ENCODE peak calls at places on chromosomes 5 and 9, in nine cellular contexts. P, C, X, Y, F, T, E, G and N are unnamed samples.

GRCh38 chr5:175889910-175890684 is 18.7 kb downstream of the CPLX2 start:
- DNase-seq in P (no peak), C (no peak), X (no peak), Y (no peak), F (no peak), T (no peak), E (no peak), G (no peak), N (no peak)

GRCh38 chr9:131803758-131804411 is 64.0 kb upstream of the RAPGEF1 start:
- DNase-seq in P (no peak), C (no peak), X (no peak), Y (no peak), F (no peak), T (no peak), E (no peak), G (no peak), N (no peak)

GRCh38 chr5:107893642-107894041 is 222.9 kb upstream of the EFNA5 start:
- DNase-seq in P (peak), C (no peak), X (no peak), Y (no peak), F (no peak), T (peak), E (no peak), G (peak), N (no peak)

GRCh38 chr9:2655411-2655901 is 33.9 kb downstream of the VLDLR start:
- DNase-seq in P (peak), C (no peak), X (no peak), Y (no peak), F (peak), T (peak), E (no peak), G (peak), N (peak)

GRCh38 chr5:57299945-57300344 is 126.1 kb downstream of the GPBP1 start:
- DNase-seq in P (no peak), C (no peak), X (no peak), Y (no peak), F (no peak), T (no peak), E (no peak), G (no peak), N (no peak)

GRCh38 chr5:98482321-98483111 is 290.9 kb upstream of the RGMB start:
- DNase-seq in P (peak), C (no peak), X (no peak), Y (no peak), F (no peak), T (no peak), E (no peak), G (no peak), N (no peak)

GRCh38 chr9:72828281-72828731 is 124.5 kb downstream of the ALDH1A1 start:
- DNase-seq in P (peak), C (no peak), X (no peak), Y (no peak), F (no peak), T (no peak), E (no peak), G (peak), N (no peak)

GRCh38 chr5:20335978-20336377 is 348.0 kb upstream of the CDH18 start:
- DNase-seq in P (peak), C (no peak), X (no peak), Y (no peak), F (no peak), T (no peak), E (no peak), G (no peak), N (no peak)

GRCh38 chr9:20477940-20478620 is 144.2 kb downstream of the MLLT3 start:
- DNase-seq in P (peak), C (no peak), X (no peak), Y (no peak), F (no peak), T (no peak), E (no peak), G (no peak), N (no peak)

GRCh38 chr5:141513021-141513626 is 24.2 kb downstream of the PCDHGC5 start:
- DNase-seq in P (no peak), C (peak), X (no peak), Y (peak), F (no peak), T (peak), E (peak), G (no peak), N (no peak)

GRCh38 chr5:126268697-126269315 is 154.4 kb upstream of the GRAMD2B start:
- DNase-seq in P (no peak), C (no peak), X (no peak), Y (no peak), F (no peak), T (no peak), E (no peak), G (no peak), N (no peak)

GRCh38 chr9:69645488-69645887 is 26.7 kb downstream of the APBA1 start:
- DNase-seq in P (no peak), C (no peak), X (no peak), Y (no peak), F (no peak), T (no peak), E (no peak), G (no peak), N (no peak)

GRCh38 chr5:143796753-143797152 is 15.2 kb upstream of the HMHB1 start:
- DNase-seq in P (no peak), C (no peak), X (no peak), Y (no peak), F (no peak), T (no peak), E (no peak), G (no peak), N (no peak)

GRCh38 chr5:143788401-143788800 is 23.6 kb upstream of the HMHB1 start:
- DNase-seq in P (no peak), C (no peak), X (no peak), Y (no peak), F (no peak), T (no peak), E (no peak), G (no peak), N (no peak)

GRCh38 chr5:143796110-143796509 is 15.9 kb upstream of the HMHB1 start:
- DNase-seq in P (peak), C (no peak), X (no peak), Y (no peak), F (no peak), T (no peak), E (no peak), G (no peak), N (no peak)

DNA sequence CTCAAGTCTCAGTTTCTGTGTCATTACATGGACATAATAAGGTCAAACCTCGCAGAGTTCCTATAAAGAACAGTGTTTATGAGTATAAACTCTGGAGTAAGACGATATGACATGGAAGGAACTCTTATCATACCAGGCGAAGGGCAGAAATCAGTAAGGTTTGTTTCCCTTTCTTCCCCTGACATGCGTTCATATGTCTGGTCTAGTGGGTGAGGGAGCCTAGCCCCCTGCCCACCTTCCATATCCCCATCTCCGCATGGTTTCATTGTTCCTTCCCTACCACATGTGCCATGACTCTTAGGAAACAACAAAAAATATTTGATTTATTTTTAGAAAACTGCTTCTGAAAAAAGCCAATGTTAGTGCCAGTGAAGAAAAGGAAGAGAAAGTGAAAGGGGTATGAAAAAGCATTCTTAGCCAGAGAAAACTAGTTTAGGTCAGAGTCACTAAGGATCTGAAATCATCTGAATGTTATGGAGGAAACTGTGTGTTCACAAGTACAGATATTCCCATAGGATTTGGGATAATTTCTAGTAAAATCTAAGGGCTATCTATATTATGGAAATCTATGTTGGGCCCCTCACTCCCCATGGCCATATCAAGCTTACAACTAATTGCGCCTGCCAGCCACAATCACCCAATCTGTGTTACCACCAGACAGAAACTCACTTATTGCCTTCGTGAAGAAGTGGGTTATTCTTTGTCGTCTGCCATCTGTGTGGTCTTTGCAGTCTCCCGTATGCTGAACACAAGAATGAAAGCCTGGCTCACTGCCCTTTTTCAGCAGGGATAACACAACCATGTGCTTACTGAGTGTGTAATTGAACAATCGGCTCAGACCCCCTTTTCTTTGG is 19.9 kb upstream of the HMHB1 start:
- DNase-seq in P (peak), C (no peak), X (no peak), Y (no peak), F (no peak), T (no peak), E (no peak), G (peak), N (no peak)
- H3K4me3 ChIP-seq in P (no peak), C (no peak), X (no peak), Y (no peak), F (no peak), T (no peak), E (no peak), G (no peak), N (no peak)

GRCh38 chr5:180647465-180647864 is 1.9 kb downstream of the FLT4 start:
- DNase-seq in P (no peak), C (no peak), X (no peak), Y (no peak), F (no peak), T (no peak), E (no peak), G (no peak), N (no peak)

GRCh38 chr5:180647941-180648500 is 1.4 kb downstream of the FLT4 start:
- DNase-seq in P (no peak), C (no peak), X (no peak), Y (no peak), F (no peak), T (no peak), E (no peak), G (no peak), N (no peak)

GRCh38 chr5:180649297-180650039 is at the start of gene FLT4:
- DNase-seq in P (no peak), C (no peak), X (no peak), Y (no peak), F (no peak), T (no peak), E (no peak), G (no peak), N (no peak)

GRCh38 chr5:180646963-180647305 is 2.5 kb downstream of the FLT4 start:
- DNase-seq in P (no peak), C (no peak), X (no peak), Y (no peak), F (no peak), T (no peak), E (no peak), G (no peak), N (no peak)

DNA sequence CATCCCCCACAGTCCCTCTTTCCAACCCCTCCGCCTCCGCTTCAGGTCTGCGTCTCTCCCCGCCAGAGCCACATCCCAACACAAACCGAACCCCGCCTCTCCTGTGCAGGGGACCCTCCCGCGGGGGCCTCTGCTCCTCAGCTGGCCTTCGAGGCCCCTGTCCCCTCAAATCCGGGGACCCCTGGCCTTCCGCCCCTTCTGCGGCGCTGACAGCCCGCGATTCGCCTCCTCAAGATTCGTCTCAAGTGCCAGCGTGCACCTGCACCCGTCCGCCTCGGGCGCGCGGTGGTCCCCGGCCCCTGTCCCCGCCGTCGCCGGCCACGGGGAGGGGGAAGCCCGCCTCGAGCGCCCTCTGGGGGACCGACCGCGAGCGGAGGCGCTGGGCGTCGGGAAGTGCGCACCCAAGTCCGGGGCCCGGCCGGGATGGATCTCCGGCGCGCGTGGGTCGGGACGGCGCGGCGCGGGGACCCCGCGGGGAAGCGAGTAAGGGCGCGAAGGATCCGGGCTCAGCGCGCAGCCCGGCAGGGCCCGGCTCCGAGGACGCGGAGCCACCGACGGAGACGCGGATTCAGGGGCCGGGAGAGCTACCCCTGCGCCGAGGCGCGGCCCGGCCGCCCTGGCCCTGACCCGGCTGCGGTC is 623 bp downstream of the FLT4 start:
- DNase-seq in P (no peak), C (no peak), X (no peak), Y (no peak), F (peak), T (no peak), E (no peak), G (no peak), N (no peak)
- H3K4me3 ChIP-seq in P (no peak), C (peak), X (peak), Y (peak), F (no peak), T (no peak), E (peak), G (no peak), N (no peak)

DNA sequence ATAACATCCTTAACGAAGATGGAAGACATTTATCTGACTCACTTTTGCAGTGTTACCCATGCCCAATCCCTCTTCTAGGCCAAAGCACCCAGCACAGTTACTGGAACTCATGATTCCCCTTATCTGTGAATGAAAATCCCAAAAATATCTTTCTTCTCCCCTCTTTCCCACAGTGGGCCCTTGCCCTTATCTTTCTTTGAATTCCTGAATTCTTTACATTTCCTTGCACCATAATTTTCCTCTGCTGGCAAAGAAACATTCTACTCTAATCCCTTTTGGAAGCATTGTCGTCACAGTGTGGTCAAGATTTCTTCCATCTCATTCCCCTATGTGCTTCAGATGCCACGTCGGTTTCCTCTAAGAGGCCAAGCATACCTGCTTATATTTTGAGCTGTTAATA is 135.9 kb upstream of the LIFR start:
- DNase-seq in P (no peak), C (no peak), X (no peak), Y (no peak), F (no peak), T (no peak), E (no peak), G (no peak), N (no peak)
- H3K4me3 ChIP-seq in P (no peak), C (no peak), X (no peak), Y (no peak), F (no peak), T (no peak), E (no peak), G (no peak), N (no peak)

DNA sequence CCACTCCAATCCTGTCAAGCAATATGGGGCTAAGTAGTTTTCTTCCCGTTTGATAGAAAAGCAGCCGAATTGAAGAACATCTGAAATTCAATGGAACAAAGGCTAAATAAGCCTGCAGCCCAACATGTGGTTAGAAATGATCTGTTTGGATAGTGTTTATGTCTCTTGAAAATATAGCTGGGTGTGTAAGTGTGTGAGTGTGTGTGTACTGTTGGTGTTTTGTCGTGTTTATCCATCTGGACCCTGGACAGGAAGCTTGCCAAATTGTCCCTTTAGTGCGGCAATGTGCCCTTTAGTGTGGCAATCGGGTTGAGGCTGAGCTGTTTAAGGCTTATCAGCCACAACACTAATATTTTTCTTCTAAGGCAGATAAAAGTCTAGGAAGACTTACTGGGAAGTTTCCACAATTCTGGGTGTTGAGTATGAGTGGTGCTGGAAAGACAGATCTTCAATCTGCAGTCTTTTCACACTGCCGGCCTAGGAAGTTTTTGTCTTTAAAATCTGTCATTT is 180.2 kb downstream of the YTHDC2 start:
- DNase-seq in P (no peak), C (no peak), X (no peak), Y (no peak), F (no peak), T (no peak), E (no peak), G (no peak), N (no peak)
- H3K4me3 ChIP-seq in P (no peak), C (no peak), X (no peak), Y (no peak), F (no peak), T (no peak), E (no peak), G (no peak), N (no peak)

GRCh38 chr5:6717247-6717646 is 4.0 kb downstream of the TENT4A start:
- DNase-seq in P (no peak), C (no peak), X (no peak), Y (no peak), F (no peak), T (no peak), E (no peak), G (no peak), N (no peak)

GRCh38 chr5:6717687-6718086 is 4.5 kb downstream of the TENT4A start:
- DNase-seq in P (no peak), C (no peak), X (no peak), Y (no peak), F (no peak), T (no peak), E (no peak), G (no peak), N (no peak)

GRCh38 chr5:6715758-6716633 is 2.8 kb downstream of the TENT4A start:
- DNase-seq in P (no peak), C (peak), X (no peak), Y (no peak), F (no peak), T (no peak), E (no peak), G (no peak), N (peak)

GRCh38 chr5:6715271-6715670 is 2.0 kb downstream of the TENT4A start:
- DNase-seq in P (no peak), C (no peak), X (no peak), Y (no peak), F (no peak), T (no peak), E (no peak), G (no peak), N (no peak)

DNA sequence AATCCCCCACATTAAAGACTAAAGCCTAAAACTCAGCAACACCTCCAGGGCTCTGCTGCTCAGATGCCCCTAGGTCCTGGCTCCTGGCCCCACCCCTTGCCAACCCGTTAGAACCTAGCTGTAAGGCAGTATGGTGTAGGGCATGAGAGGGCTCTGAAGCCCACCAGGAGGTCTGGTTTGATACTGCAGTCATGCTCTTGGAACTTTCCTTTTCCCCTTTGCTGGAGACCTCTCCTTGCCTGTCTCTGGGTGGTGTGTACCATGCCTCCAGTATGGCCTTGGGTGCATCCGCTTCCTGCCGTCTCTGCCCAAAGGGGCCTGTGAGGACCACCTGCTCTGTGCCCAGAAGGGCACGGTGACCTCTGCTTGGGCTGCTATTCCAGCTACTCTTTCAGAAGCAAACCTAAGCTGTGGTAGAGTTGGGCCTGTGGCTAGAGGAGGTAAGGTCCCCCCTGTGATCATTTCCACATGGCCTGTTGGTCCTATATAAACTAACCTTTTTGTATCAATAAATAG is 3.5 kb downstream of the TENT4A start:
- DNase-seq in P (no peak), C (no peak), X (no peak), Y (no peak), F (no peak), T (no peak), E (no peak), G (no peak), N (no peak)
- H3K4me3 ChIP-seq in P (no peak), C (peak), X (peak), Y (no peak), F (peak), T (peak), E (peak), G (peak), N (peak)

GRCh38 chr5:33992864-33993263 is 8.4 kb upstream of the SLC45A2 start:
- DNase-seq in P (no peak), C (no peak), X (no peak), Y (no peak), F (no peak), T (no peak), E (no peak), G (no peak), N (no peak)

GRCh38 chr5:33994845-33995244 is 10.4 kb upstream of the SLC45A2 start:
- DNase-seq in P (peak), C (no peak), X (no peak), Y (no peak), F (no peak), T (peak), E (no peak), G (no peak), N (no peak)

GRCh38 chr5:33999986-34000385 is 7.9 kb downstream of the AMACR start:
- DNase-seq in P (no peak), C (no peak), X (no peak), Y (no peak), F (no peak), T (no peak), E (no peak), G (no peak), N (no peak)

GRCh38 chr5:34001231-34001935 is 6.5 kb downstream of the AMACR start:
- DNase-seq in P (no peak), C (no peak), X (no peak), Y (no peak), F (no peak), T (no peak), E (no peak), G (no peak), N (no peak)

GRCh38 chr5:33997331-33997983 is 10.4 kb downstream of the AMACR start:
- DNase-seq in P (peak), C (peak), X (no peak), Y (no peak), F (no peak), T (peak), E (peak), G (peak), N (peak)
- H3K4me3 ChIP-seq in P (no peak), C (no peak), X (no peak), Y (no peak), F (no peak), T (no peak), E (no peak), G (no peak), N (no peak)

GRCh38 chr9:89606567-89607311 is 1.9 kb downstream of the GADD45G start:
- DNase-seq in P (peak), C (no peak), X (no peak), Y (no peak), F (no peak), T (no peak), E (peak), G (no peak), N (no peak)
- H3K4me3 ChIP-seq in P (no peak), C (peak), X (peak), Y (peak), F (peak), T (no peak), E (peak), G (peak), N (peak)